ENCODE peak calls at places on chromosomes 7 and 10, in seven cellular contexts. X is germinal center, D is anterior cingulate cortex, J is right lobe of liver, N is HFFc6, P is nephron progenitor cell, E is AG09319. T is an unnamed sample.

GRCh38 chr10:52322941-52323340 is 8.9 kb downstream of the DKK1 start:
- DNase-seq in P (no peak), N (peak; percentile 40), X (no peak), D (no peak), J (no peak), E (no peak), T (no peak)

GRCh38 chr10:99708428-99709010 is 23.4 kb downstream of the COX15 start:
- DNase-seq in P (no peak), X (no peak), J (no peak), E (no peak), N (peak; percentile 58), D (no peak), T (no peak)

GRCh38 chr7:45184326-45185027 is 26.9 kb downstream of the RAMP3 start:
- DNase-seq in J (no peak), P (no peak), E (no peak), N (no peak), X (no peak), D (no peak), T (no peak)

GRCh38 chr10:119409906-119410305 is 132.6 kb downstream of the RGS10 start:
- DNase-seq in D (no peak), E (no peak), P (peak; percentile 76), N (no peak), X (no peak), J (peak; percentile 78), T (no peak)

GRCh38 chr7:148921806-148922205 is 37.7 kb upstream of the EZH2 start:
- DNase-seq in D (no peak), E (no peak), X (no peak), J (no peak), P (no peak), N (no peak), T (no peak)

GRCh38 chr7:69994907-69995542 is 396.8 kb downstream of the AUTS2 start:
- DNase-seq in P (no peak), X (no peak), D (no peak), E (no peak), J (no peak), N (no peak), T (no peak)

GRCh38 chr10:96334888-96335526 is 23.8 kb downstream of the OPALIN start:
- DNase-seq in D (no peak), J (no peak), N (peak; percentile 46), P (peak; percentile 46), E (no peak), X (peak; percentile 11), T (peak; percentile 65)

GRCh38 chr10:34290412-34291082 is 524.5 kb downstream of the PARD3 start:
- DNase-seq in E (peak; percentile 67), J (no peak), P (no peak), D (no peak), N (peak; percentile 77), X (no peak), T (no peak)

GRCh38 chr10:51244739-51245138 is 170.5 kb downstream of the PRKG1 start:
- DNase-seq in J (no peak), D (no peak), E (peak; percentile 49), X (no peak), P (peak; percentile 5), N (peak; percentile 65), T (peak; percentile 11)

GRCh38 chr7:22779697-22780096 is 43.0 kb downstream of the TOMM7 start:
- DNase-seq in N (no peak), E (no peak), X (no peak), J (no peak), D (no peak), P (no peak), T (no peak)

GRCh38 chr10:19651549-19651948 is 164.7 kb upstream of the PLXDC2 start:
- DNase-seq in N (peak; percentile 90), E (peak; percentile 44), J (no peak), X (no peak), P (no peak), D (no peak), T (no peak)

GRCh38 chr10:97607076-97607635 is 17.6 kb downstream of the C10orf62 start:
- DNase-seq in P (no peak), J (peak; percentile 43), N (no peak), D (no peak), X (no peak), E (no peak), T (peak; percentile 39)

GRCh38 chr7:47950714-47951113 is 2.4 kb upstream of the PKD1L1 start:
- DNase-seq in E (no peak), J (no peak), P (no peak), X (no peak), D (no peak), N (no peak), T (no peak)

GRCh38 chr7:148142660-148143248 is 447.8 kb upstream of the C7orf33 start:
- DNase-seq in D (no peak), J (no peak), P (peak; percentile 25), N (peak; percentile 11), X (no peak), E (no peak), T (peak; percentile 34)

GRCh38 chr10:99619090-99619800 is 994 bp downstream of the SLC25A28 start:
- DNase-seq in D (no peak), E (no peak), N (no peak), J (no peak), P (no peak), X (peak; percentile 39), T (no peak)

GRCh38 chr10:5559642-5560141 is 34.9 kb downstream of the CALML3 start:
- DNase-seq in D (no peak), P (no peak), E (no peak), J (no peak), X (no peak), N (peak; percentile 73), T (no peak)

GRCh38 chr10:10164845-10165244 is 852.8 kb upstream of the CELF2 start:
- DNase-seq in P (no peak), X (no peak), D (no peak), N (no peak), E (no peak), J (no peak), T (no peak)

GRCh38 chr7:115662676-115663075 is 367.9 kb downstream of the TFEC start:
- DNase-seq in X (no peak), J (no peak), E (no peak), N (no peak), D (no peak), P (no peak), T (no peak)

GRCh38 chr10:131260452-131261211 is 50.9 kb downstream of the TCERG1L start:
- DNase-seq in E (no peak), P (no peak), D (no peak), J (peak; percentile 37), N (no peak), X (no peak), T (no peak)

GRCh38 chr7:111833461-111833860 is 271.2 kb upstream of the IMMP2L start:
- DNase-seq in E (no peak), D (no peak), J (no peak), X (no peak), N (no peak), P (no peak), T (no peak)

GRCh38 chr10:7337431-7338171 is 73.2 kb downstream of the SFMBT2 start:
- DNase-seq in J (no peak), X (no peak), E (no peak), D (no peak), N (no peak), P (no peak), T (peak; percentile 43)

GRCh38 chr7:122380993-122381392 is 76.4 kb upstream of the FEZF1 start:
- DNase-seq in D (no peak), P (peak; percentile 16), X (no peak), N (no peak), E (no peak), J (no peak), T (no peak)

GRCh38 chr7:91079491-91079890 is 184.7 kb upstream of the FZD1 start:
- DNase-seq in X (no peak), N (peak; percentile 25), D (no peak), P (no peak), J (no peak), E (no peak), T (no peak)

GRCh38 chr7:95011156-95011928 is 103.9 kb downstream of the PPP1R9A start:
- DNase-seq in P (no peak), X (no peak), J (no peak), E (peak; percentile 1), N (peak; percentile 64), D (no peak), T (no peak)